ENCODE peak calls at places on chromosomes 12 and 14, in seven cellular contexts. S is IMR-90, O is aorta, B is breast epithelium, K is mesenchymal stem cell, Y is esophagus muscularis mucosa, Q is endodermal cell. C is an unnamed sample.
A peak's percentile ranks its signal among the peaks of the same experiment; 100 is the strongest.

GRCh38 chr12:131005161-131006035 is 51.7 kb downstream of the ADGRD1 start:
- DNase-seq in K (no peak), S (no peak), O (no peak), Q (no peak), Y (no peak), B (no peak), C (no peak)

GRCh38 chr12:15979096-15980091 is 68.3 kb downstream of the DERA start:
- DNase-seq in S (peak; percentile 93), K (peak; percentile 37), O (no peak), Q (peak; percentile 87), Y (no peak), B (no peak), C (peak; percentile 64)

GRCh38 chr14:70896317-70896716 is 10.9 kb upstream of the PCNX1 start:
- DNase-seq in K (no peak), Y (no peak), B (no peak), O (no peak), S (no peak), Q (no peak), C (no peak)

GRCh38 chr12:38477341-38478090 is 160.9 kb downstream of the ALG10B start:
- DNase-seq in Y (no peak), S (no peak), K (no peak), O (no peak), Q (peak; percentile 59), B (no peak), C (no peak)

GRCh38 chr14:99511421-99512109 is 30.4 kb downstream of the CCNK start:
- DNase-seq in K (no peak), S (peak; percentile 67), Y (no peak), B (no peak), O (no peak), Q (no peak), C (no peak)

GRCh38 chr14:71438684-71439083 is 493.5 kb upstream of the RGS6 start:
- DNase-seq in Q (no peak), K (no peak), O (peak; percentile 58), B (no peak), Y (no peak), S (peak; percentile 44), C (peak; percentile 52)

GRCh38 chr12:85663631-85664030 is 172.6 kb downstream of the RASSF9 start:
- DNase-seq in O (no peak), B (no peak), K (no peak), S (no peak), Q (no peak), Y (no peak), C (no peak)

GRCh38 chr14:86799244-86799647 is 1193.7 kb downstream of the GALC start:
- DNase-seq in B (no peak), S (peak; percentile 98), K (peak; percentile 91), O (no peak), Q (no peak), Y (no peak), C (peak; percentile 4)

GRCh38 chr12:97097734-97098133 is 190.7 kb downstream of the NEDD1 start:
- DNase-seq in K (no peak), S (no peak), B (no peak), Y (no peak), Q (peak; percentile 55), O (no peak), C (no peak)

GRCh38 chr12:113896194-113896593 is 69.9 kb downstream of the RBM19 start:
- DNase-seq in K (no peak), S (no peak), B (no peak), Y (no peak), O (no peak), Q (peak; percentile 93), C (no peak)

GRCh38 chr14:26934151-26934550 is 336.3 kb upstream of the NOVA1 start:
- DNase-seq in S (no peak), K (no peak), Y (no peak), B (no peak), O (no peak), Q (no peak), C (no peak)

GRCh38 chr12:120413901-120414695 is 23.8 kb upstream of the COX6A1 start:
- DNase-seq in Q (peak; percentile 95), K (no peak), O (no peak), B (no peak), S (no peak), Y (no peak), C (no peak)

GRCh38 chr14:105062048-105062433 is 3.2 kb downstream of the GPR132 start:
- DNase-seq in Q (no peak), K (no peak), Y (no peak), S (no peak), O (no peak), B (no peak), C (no peak)

GRCh38 chr12:82527165-82527780 is 159.4 kb upstream of the TMTC2 start:
- DNase-seq in O (no peak), S (peak; percentile 64), Q (peak; percentile 63), Y (no peak), B (no peak), K (peak; percentile 51), C (no peak)

GRCh38 chr12:27875677-27876076 is 95.6 kb upstream of the MANSC4 start:
- DNase-seq in O (no peak), K (no peak), S (no peak), Y (no peak), Q (no peak), B (no peak), C (no peak)

GRCh38 chr12:94622475-94622874 is 27.9 kb downstream of the TMCC3 start:
- DNase-seq in O (no peak), B (no peak), S (no peak), Y (no peak), Q (no peak), K (no peak), C (no peak)

GRCh38 chr12:50083301-50083700 is 1.8 kb upstream of the SMARCD1 start:
- DNase-seq in S (no peak), O (peak; percentile 9), B (no peak), Y (no peak), K (no peak), Q (no peak), C (no peak)

GRCh38 chr14:50801706-50802105 is 29.3 kb downstream of the NIN start:
- DNase-seq in B (no peak), Y (no peak), Q (no peak), S (peak; percentile 73), K (peak; percentile 42), O (no peak), C (no peak)

GRCh38 chr12:53190108-53190729 is 9.5 kb upstream of the CSAD start:
- DNase-seq in B (peak; percentile 64), K (peak; percentile 57), O (peak; percentile 77), S (peak; percentile 59), Y (no peak), Q (peak; percentile 95), C (peak; percentile 70)

GRCh38 chr14:104821229-104821945 is 20.5 kb downstream of the ZBTB42 start:
- DNase-seq in S (no peak), K (peak; percentile 33), B (peak; percentile 45), Y (no peak), O (peak; percentile 34), Q (no peak), C (no peak)

GRCh38 chr12:115337693-115338543 is 653.9 kb upstream of the TBX3 start:
- DNase-seq in S (peak; percentile 98), O (peak; percentile 68), K (peak; percentile 97), B (no peak), Q (peak; percentile 75), Y (no peak), C (peak; percentile 70)

GRCh38 chr14:59262717-59263469 is 74.4 kb downstream of the DAAM1 start:
- DNase-seq in Q (no peak), K (peak; percentile 65), O (no peak), B (no peak), S (no peak), Y (no peak), C (no peak)

GRCh38 chr14:92867246-92867925 is 55.6 kb upstream of the CHGA start:
- DNase-seq in B (no peak), S (no peak), Y (no peak), O (no peak), K (no peak), Q (no peak), C (no peak)

GRCh38 chr12:57118711-57119271 is 7.6 kb upstream of the STAT6 start:
- DNase-seq in Y (no peak), O (no peak), K (no peak), B (no peak), S (peak; percentile 31), Q (no peak), C (peak; percentile 91)

GRCh38 chr14:69325086-69325485 is 65.1 kb downstream of the GALNT16 start:
- DNase-seq in B (no peak), K (no peak), O (no peak), Q (no peak), S (no peak), Y (no peak), C (no peak)

GRCh38 chr12:53514626-53515290 is 7.5 kb upstream of the NPFF start:
- DNase-seq in O (no peak), Q (no peak), B (no peak), S (no peak), K (no peak), Y (no peak), C (no peak)

GRCh38 chr14:70718383-70719123 is 76.8 kb downstream of the TTC9 start:
- DNase-seq in S (no peak), Q (no peak), O (no peak), K (no peak), B (no peak), Y (no peak), C (no peak)

GRCh38 chr12:95959107-95959506 is 16.0 kb downstream of the AMDHD1 start:
- DNase-seq in K (peak; percentile 6), O (no peak), S (peak; percentile 14), B (no peak), Y (no peak), Q (peak; percentile 66), C (peak; percentile 10)

GRCh38 chr12:60333461-60333860 is 737.6 kb downstream of the SLC16A7 start:
- DNase-seq in B (no peak), Q (no peak), O (no peak), Y (no peak), K (peak; percentile 69), S (peak; percentile 34), C (no peak)

GRCh38 chr14:36661506-36662257 is at the start of gene PAX9:
- DNase-seq in O (peak; percentile 76), S (peak; percentile 41), B (peak; percentile 80), K (peak; percentile 84), Q (peak; percentile 98), Y (peak; percentile 72), C (peak; percentile 88)
- H3K4me3 ChIP-seq in O (peak within 1 kb of the TSS; percentile 18), S (peak within 1 kb of the TSS; percentile 41), B (peak within 1 kb of the TSS; percentile 53), K (peak within 1 kb of the TSS; percentile 77), Q (peak within 1 kb of the TSS; percentile 79), Y (peak within 1 kb of the TSS; percentile 45), C (peak within 1 kb of the TSS; percentile 62)

GRCh38 chr12:1845010-1845409 is 24.6 kb downstream of the LRTM2 start:
- DNase-seq in K (no peak), Y (no peak), B (no peak), S (no peak), O (no peak), Q (no peak), C (no peak)
- H3K27me3 ChIP-seq in K (peaks cover 82% of the 10 kb centered on the region), Y (peaks cover 30% of the 10 kb centered on the region), B (no peaks in the 10 kb centered on the region), S (peaks cover 75% of the 10 kb centered on the region), O (no peaks in the 10 kb centered on the region), Q (no peaks in the 10 kb centered on the region), C (no peaks in the 10 kb centered on the region)

GRCh38 chr12:51419473-51420228 is 5.0 kb upstream of the SLC4A8 start:
- DNase-seq in K (no peak), Y (peak; percentile 24), S (no peak), O (no peak), Q (peak; percentile 63), B (no peak), C (no peak)
- H3K4me3 ChIP-seq in K (no peak overlapping the region), Y (no peak overlapping the region), S (no peak overlapping the region), O (no peak overlapping the region), Q (no peak overlapping the region), B (no peak overlapping the region), C (no peak overlapping the region)

DNA sequence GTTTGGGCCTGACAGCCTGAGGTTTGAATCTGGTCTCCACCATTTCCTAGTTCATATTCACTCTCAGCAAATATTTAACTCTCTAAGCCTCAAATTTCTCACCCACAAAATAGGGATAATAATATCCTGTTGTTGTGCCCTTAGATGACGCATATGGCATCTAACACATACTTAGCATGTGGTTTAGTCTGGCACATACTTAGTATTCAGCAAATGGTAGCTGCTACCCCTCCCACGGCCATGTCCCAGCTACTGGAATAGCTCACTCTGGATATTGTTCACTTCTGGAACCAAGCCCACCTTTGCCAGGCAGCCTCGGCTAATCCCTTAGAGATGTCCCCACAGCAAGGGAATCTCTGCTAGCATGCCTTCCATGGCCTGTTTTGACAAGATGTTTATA is 53.3 kb downstream of the BICD1 start:
- DNase-seq in K (no peak), B (no peak), Y (no peak), S (peak; percentile 41), Q (peak; percentile 49), O (no peak), C (peak; percentile 62)
- H3K27me3 ChIP-seq in K (no peaks in the 10 kb centered on the region), B (no peaks in the 10 kb centered on the region), Y (no peaks in the 10 kb centered on the region), S (no peaks in the 10 kb centered on the region), Q (no peaks in the 10 kb centered on the region), O (no peaks in the 10 kb centered on the region), C (no peaks in the 10 kb centered on the region)

C was measured in MG63.